ENCODE peak calls at places on chromosomes 6 and 20, in six cellular contexts. One of them, this sample, is unnamed.

GRCh38 chr6:30344191-30344867 is 627 bp upstream of the RPP21 start:
- DNase-seq in fibroblast of lung: no peak
- DNase-seq in GM12878: no peak
- DNase-seq in breast epithelium: no peak
- DNase-seq in H9: no peak
- DNase-seq in cardiac muscle cell: no peak
- DNase-seq in this sample: no peak

GRCh38 chr20:5077761-5078387 is 41.9 kb downstream of the PCNA start:
- DNase-seq in fibroblast of lung: no peak
- DNase-seq in GM12878: no peak
- DNase-seq in breast epithelium: no peak
- DNase-seq in H9: no peak
- DNase-seq in cardiac muscle cell: no peak
- DNase-seq in this sample: no peak

GRCh38 chr6:139099984-139100383 is 34.9 kb upstream of the HECA start:
- DNase-seq in fibroblast of lung: no peak
- DNase-seq in GM12878: peak; percentile 57
- DNase-seq in breast epithelium: no peak
- DNase-seq in H9: no peak
- DNase-seq in cardiac muscle cell: no peak
- DNase-seq in this sample: no peak

GRCh38 chr6:18260448-18261106 is 3.8 kb downstream of the DEK start:
- DNase-seq in fibroblast of lung: peak; percentile 67
- DNase-seq in GM12878: peak; percentile 64
- DNase-seq in breast epithelium: no peak
- DNase-seq in H9: no peak
- DNase-seq in cardiac muscle cell: peak; percentile 28
- DNase-seq in this sample: no peak

GRCh38 chr6:25017932-25018581 is 82.3 kb upstream of the RIPOR2 start:
- DNase-seq in fibroblast of lung: peak; percentile 52
- DNase-seq in GM12878: no peak
- DNase-seq in breast epithelium: no peak
- DNase-seq in H9: peak; percentile 81
- DNase-seq in cardiac muscle cell: peak; percentile 86
- DNase-seq in this sample: peak; percentile 23

GRCh38 chr6:30612687-30613248 is 4.3 kb downstream of the PPP1R10 start:
- DNase-seq in fibroblast of lung: peak; percentile 89
- DNase-seq in GM12878: no peak
- DNase-seq in breast epithelium: no peak
- DNase-seq in H9: no peak
- DNase-seq in cardiac muscle cell: peak; percentile 59
- DNase-seq in this sample: no peak

GRCh38 chr6:88368071-88368787 is 202.1 kb upstream of the CNR1 start:
- DNase-seq in fibroblast of lung: peak; percentile 81
- DNase-seq in GM12878: no peak
- DNase-seq in breast epithelium: no peak
- DNase-seq in H9: no peak
- DNase-seq in cardiac muscle cell: peak; percentile 81
- DNase-seq in this sample: no peak

GRCh38 chr6:102298066-102298465 is 904.6 kb downstream of the GRIK2 start:
- DNase-seq in fibroblast of lung: no peak
- DNase-seq in GM12878: no peak
- DNase-seq in breast epithelium: no peak
- DNase-seq in H9: no peak
- DNase-seq in cardiac muscle cell: no peak
- DNase-seq in this sample: no peak

GRCh38 chr6:104885518-104886043 is 25.9 kb upstream of the HACE1 start:
- DNase-seq in fibroblast of lung: no peak
- DNase-seq in GM12878: no peak
- DNase-seq in breast epithelium: no peak
- DNase-seq in H9: peak; percentile 39
- DNase-seq in cardiac muscle cell: no peak
- DNase-seq in this sample: no peak

GRCh38 chr6:140001851-140002301 is 627.4 kb upstream of the CITED2 start:
- DNase-seq in fibroblast of lung: peak; percentile 43
- DNase-seq in GM12878: no peak
- DNase-seq in breast epithelium: no peak
- DNase-seq in H9: no peak
- DNase-seq in cardiac muscle cell: no peak
- DNase-seq in this sample: no peak

GRCh38 chr6:142881290-142881689 is 63.7 kb downstream of the HIVEP2 start:
- DNase-seq in fibroblast of lung: no peak
- DNase-seq in GM12878: no peak
- DNase-seq in breast epithelium: no peak
- DNase-seq in H9: no peak
- DNase-seq in cardiac muscle cell: no peak
- DNase-seq in this sample: no peak

GRCh38 chr20:11411765-11412164 is 505.9 kb upstream of the BTBD3 start:
- DNase-seq in fibroblast of lung: no peak
- DNase-seq in GM12878: no peak
- DNase-seq in breast epithelium: no peak
- DNase-seq in H9: peak; percentile 32
- DNase-seq in cardiac muscle cell: no peak
- DNase-seq in this sample: no peak

GRCh38 chr6:161273356-161273751 is 507 bp downstream of the AGPAT4 start:
- DNase-seq in fibroblast of lung: peak; percentile 48
- DNase-seq in GM12878: no peak
- DNase-seq in breast epithelium: no peak
- DNase-seq in H9: no peak
- DNase-seq in cardiac muscle cell: peak; percentile 65
- DNase-seq in this sample: no peak

GRCh38 chr6:1580109-1580508 is 29.6 kb upstream of the FOXC1 start:
- DNase-seq in fibroblast of lung: peak; percentile 27
- DNase-seq in GM12878: no peak
- DNase-seq in breast epithelium: no peak
- DNase-seq in H9: no peak
- DNase-seq in cardiac muscle cell: no peak
- DNase-seq in this sample: no peak

GRCh38 chr6:29559524-29560287 is at the start of gene UBD:
- DNase-seq in fibroblast of lung: no peak
- DNase-seq in GM12878: peak; percentile 17
- DNase-seq in breast epithelium: no peak
- DNase-seq in H9: no peak
- DNase-seq in cardiac muscle cell: no peak
- DNase-seq in this sample: no peak

GRCh38 chr20:50475879-50476292 is 34.3 kb upstream of the PTPN1 start:
- DNase-seq in fibroblast of lung: peak; percentile 55
- DNase-seq in GM12878: no peak
- DNase-seq in breast epithelium: no peak
- DNase-seq in H9: no peak
- DNase-seq in cardiac muscle cell: peak; percentile 40
- DNase-seq in this sample: no peak

GRCh38 chr20:12827796-12828406 is 180.9 kb upstream of the SPTLC3 start:
- DNase-seq in fibroblast of lung: no peak
- DNase-seq in GM12878: no peak
- DNase-seq in breast epithelium: no peak
- DNase-seq in H9: no peak
- DNase-seq in cardiac muscle cell: no peak
- DNase-seq in this sample: no peak

GRCh38 chr6:19433101-19433500 is 404.1 kb upstream of the ID4 start:
- DNase-seq in fibroblast of lung: no peak
- DNase-seq in GM12878: no peak
- DNase-seq in breast epithelium: no peak
- DNase-seq in H9: no peak
- DNase-seq in cardiac muscle cell: peak; percentile 27
- DNase-seq in this sample: peak; percentile 76

GRCh38 chr6:72553531-72554202 is 68.2 kb upstream of the KCNQ5 start:
- DNase-seq in fibroblast of lung: peak; percentile 96
- DNase-seq in GM12878: no peak
- DNase-seq in breast epithelium: no peak
- DNase-seq in H9: no peak
- DNase-seq in cardiac muscle cell: peak; percentile 80
- DNase-seq in this sample: no peak

DNA sequence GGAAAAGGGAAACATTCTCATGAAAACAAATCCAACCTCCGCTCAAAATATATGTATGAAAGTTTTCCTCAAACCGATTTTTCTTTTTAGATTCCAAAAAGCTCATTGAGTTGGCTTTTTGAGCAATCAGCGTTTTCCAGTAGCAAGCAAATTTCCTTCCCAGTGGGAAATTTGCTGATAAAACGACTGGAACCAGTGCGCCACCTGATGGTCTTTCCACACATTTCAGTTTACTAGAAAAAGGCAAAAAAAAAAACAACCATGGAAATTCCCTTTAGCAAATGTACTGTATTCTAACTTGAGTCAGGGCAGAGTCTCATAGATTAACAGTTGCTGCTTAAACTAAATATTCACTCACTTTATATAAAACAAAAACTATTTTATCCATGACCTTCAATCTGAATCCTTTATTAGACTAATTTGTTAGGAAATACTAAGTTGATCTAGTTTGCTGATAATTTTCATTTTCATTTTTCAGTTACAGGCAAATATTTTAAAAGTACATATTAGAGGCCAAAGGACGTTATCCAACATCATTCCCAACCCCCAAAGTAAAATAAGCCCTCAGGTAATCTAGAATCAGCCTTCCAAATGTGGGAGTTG is 271.5 kb downstream of the FOXA2 start:
- DNase-seq in fibroblast of lung: peak; percentile 2
- DNase-seq in GM12878: no peak
- DNase-seq in breast epithelium: no peak
- DNase-seq in H9: no peak
- DNase-seq in cardiac muscle cell: peak; percentile 64
- DNase-seq in this sample: peak; percentile 11
- H3K27me3 ChIP-seq in fibroblast of lung: no peaks in the 10 kb centered on the region
- H3K27me3 ChIP-seq in GM12878: no peaks in the 10 kb centered on the region
- H3K27me3 ChIP-seq in breast epithelium: no peaks in the 10 kb centered on the region
- H3K27me3 ChIP-seq in H9: no peaks in the 10 kb centered on the region
- H3K27me3 ChIP-seq in cardiac muscle cell: peaks cover 6% of the 10 kb centered on the region
- H3K27me3 ChIP-seq in this sample: peaks cover 3% of the 10 kb centered on the region

GRCh38 chr6:129707028-129707427 is 2.9 kb downstream of the ARHGAP18 start:
- DNase-seq in fibroblast of lung: no peak
- DNase-seq in GM12878: no peak
- DNase-seq in breast epithelium: no peak
- DNase-seq in H9: no peak
- DNase-seq in cardiac muscle cell: no peak
- DNase-seq in this sample: no peak
- H3K4me1 ChIP-seq in fibroblast of lung: peaks cover 11% of the 10 kb centered on the region
- H3K4me1 ChIP-seq in GM12878: peaks cover 24% of the 10 kb centered on the region
- H3K4me1 ChIP-seq in breast epithelium: peaks cover 13% of the 10 kb centered on the region
- H3K4me1 ChIP-seq in H9: no peaks in the 10 kb centered on the region
- H3K4me1 ChIP-seq in cardiac muscle cell: no peaks in the 10 kb centered on the region
- H3K4me1 ChIP-seq in this sample: no peaks in the 10 kb centered on the region

GRCh38 chr6:15081437-15081836 is 164.4 kb upstream of the JARID2 start:
- DNase-seq in fibroblast of lung: no peak
- DNase-seq in GM12878: no peak
- DNase-seq in breast epithelium: no peak
- DNase-seq in H9: no peak
- DNase-seq in cardiac muscle cell: no peak
- DNase-seq in this sample: no peak

GRCh38 chr6:15080895-15081294 is 165.0 kb upstream of the JARID2 start:
- DNase-seq in fibroblast of lung: no peak
- DNase-seq in GM12878: no peak
- DNase-seq in breast epithelium: no peak
- DNase-seq in H9: no peak
- DNase-seq in cardiac muscle cell: no peak
- DNase-seq in this sample: no peak

GRCh38 chr6:15077006-15077405 is 168.9 kb upstream of the JARID2 start:
- DNase-seq in fibroblast of lung: peak; percentile 75
- DNase-seq in GM12878: no peak
- DNase-seq in breast epithelium: no peak
- DNase-seq in H9: no peak
- DNase-seq in cardiac muscle cell: no peak
- DNase-seq in this sample: no peak

GRCh38 chr6:15077964-15078363 is 167.9 kb upstream of the JARID2 start:
- DNase-seq in fibroblast of lung: no peak
- DNase-seq in GM12878: no peak
- DNase-seq in breast epithelium: no peak
- DNase-seq in H9: peak; percentile 94
- DNase-seq in cardiac muscle cell: no peak
- DNase-seq in this sample: no peak

GRCh38 chr6:15079288-15079817 is 166.5 kb upstream of the JARID2 start:
- DNase-seq in fibroblast of lung: no peak
- DNase-seq in GM12878: no peak
- DNase-seq in breast epithelium: no peak
- DNase-seq in H9: no peak
- DNase-seq in cardiac muscle cell: no peak
- DNase-seq in this sample: no peak
- H3K27ac ChIP-seq in fibroblast of lung: no peak overlapping the region
- H3K27ac ChIP-seq in GM12878: no peak overlapping the region
- H3K27ac ChIP-seq in breast epithelium: no peak overlapping the region
- H3K27ac ChIP-seq in H9: no peak overlapping the region
- H3K27ac ChIP-seq in cardiac muscle cell: peak overlapping the region; percentile 22
- H3K27ac ChIP-seq in this sample: no peak overlapping the region

DNA sequence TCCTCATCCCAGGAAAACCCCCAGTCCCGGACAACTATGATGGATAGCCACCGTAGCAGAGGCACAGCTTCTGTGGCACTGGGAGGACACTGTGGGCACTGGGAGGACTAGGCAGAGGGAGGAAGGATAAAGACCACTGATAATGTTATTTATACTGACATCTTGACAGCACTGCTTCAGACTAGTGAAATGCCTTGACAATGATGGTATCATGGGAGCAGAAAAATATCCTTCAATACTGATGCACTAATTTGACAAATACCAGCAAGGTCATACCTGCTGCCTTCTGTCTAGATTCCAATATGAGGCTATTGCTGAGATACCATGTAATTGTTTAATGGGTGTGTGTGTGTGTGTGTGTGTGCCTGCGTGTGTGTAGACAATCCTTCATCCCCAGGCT is 148.6 kb downstream of the PHACTR1 start:
- DNase-seq in fibroblast of lung: no peak
- DNase-seq in GM12878: no peak
- DNase-seq in breast epithelium: no peak
- DNase-seq in H9: no peak
- DNase-seq in cardiac muscle cell: no peak
- DNase-seq in this sample: no peak
- H3K27me3 ChIP-seq in fibroblast of lung: no peaks in the 10 kb centered on the region
- H3K27me3 ChIP-seq in GM12878: no peaks in the 10 kb centered on the region
- H3K27me3 ChIP-seq in breast epithelium: no peaks in the 10 kb centered on the region
- H3K27me3 ChIP-seq in H9: no peaks in the 10 kb centered on the region
- H3K27me3 ChIP-seq in cardiac muscle cell: peaks cover 91% of the 10 kb centered on the region
- H3K27me3 ChIP-seq in this sample: no peaks in the 10 kb centered on the region

GRCh38 chr6:16713597-16713996 is 47.7 kb downstream of the ATXN1 start:
- DNase-seq in fibroblast of lung: peak; percentile 46
- DNase-seq in GM12878: no peak
- DNase-seq in breast epithelium: no peak
- DNase-seq in H9: no peak
- DNase-seq in cardiac muscle cell: no peak
- DNase-seq in this sample: peak; percentile 65

GRCh38 chr6:16719488-16719887 is 41.8 kb downstream of the ATXN1 start:
- DNase-seq in fibroblast of lung: no peak
- DNase-seq in GM12878: no peak
- DNase-seq in breast epithelium: no peak
- DNase-seq in H9: no peak
- DNase-seq in cardiac muscle cell: no peak
- DNase-seq in this sample: no peak

GRCh38 chr6:16718301-16718700 is 43.0 kb downstream of the ATXN1 start:
- DNase-seq in fibroblast of lung: no peak
- DNase-seq in GM12878: no peak
- DNase-seq in breast epithelium: no peak
- DNase-seq in H9: no peak
- DNase-seq in cardiac muscle cell: no peak
- DNase-seq in this sample: no peak

GRCh38 chr6:16717275-16717942 is 43.9 kb downstream of the ATXN1 start:
- DNase-seq in fibroblast of lung: no peak
- DNase-seq in GM12878: no peak
- DNase-seq in breast epithelium: no peak
- DNase-seq in H9: no peak
- DNase-seq in cardiac muscle cell: no peak
- DNase-seq in this sample: no peak

GRCh38 chr6:16716450-16716858 is 44.8 kb downstream of the ATXN1 start:
- DNase-seq in fibroblast of lung: no peak
- DNase-seq in GM12878: no peak
- DNase-seq in breast epithelium: no peak
- DNase-seq in H9: no peak
- DNase-seq in cardiac muscle cell: no peak
- DNase-seq in this sample: no peak
- H3K4me1 ChIP-seq in fibroblast of lung: peaks cover 13% of the 10 kb centered on the region
- H3K4me1 ChIP-seq in GM12878: peaks cover 18% of the 10 kb centered on the region
- H3K4me1 ChIP-seq in breast epithelium: no peaks in the 10 kb centered on the region
- H3K4me1 ChIP-seq in H9: no peaks in the 10 kb centered on the region
- H3K4me1 ChIP-seq in cardiac muscle cell: no peaks in the 10 kb centered on the region
- H3K4me1 ChIP-seq in this sample: no peaks in the 10 kb centered on the region